ENCODE peak calls at places on chromosomes 5 and 9, in five cellular contexts. One of them, this sample, is unnamed.

GRCh38 chr5:1507457-1507856 is 16.3 kb downstream of the LPCAT1 start:
- DNase-seq in activated CD4-positive, CD25-positive, alpha-beta regulatory T cell: no peak
- DNase-seq in heart right ventricle: peak; percentile 5
- DNase-seq in aorta: peak; percentile 74
- DNase-seq in D341Med: no peak
- DNase-seq in this sample: no peak

GRCh38 chr5:74418709-74419108 is 221.8 kb downstream of the ENC1 start:
- DNase-seq in activated CD4-positive, CD25-positive, alpha-beta regulatory T cell: no peak
- DNase-seq in heart right ventricle: no peak
- DNase-seq in aorta: no peak
- DNase-seq in D341Med: no peak
- DNase-seq in this sample: no peak

GRCh38 chr5:116632890-116633289 is 58.3 kb upstream of the SEMA6A start:
- DNase-seq in activated CD4-positive, CD25-positive, alpha-beta regulatory T cell: no peak
- DNase-seq in heart right ventricle: no peak
- DNase-seq in aorta: no peak
- DNase-seq in D341Med: no peak
- DNase-seq in this sample: no peak

GRCh38 chr5:23419115-23419514 is 88.3 kb upstream of the PRDM9 start:
- DNase-seq in activated CD4-positive, CD25-positive, alpha-beta regulatory T cell: no peak
- DNase-seq in heart right ventricle: no peak
- DNase-seq in aorta: no peak
- DNase-seq in D341Med: no peak
- DNase-seq in this sample: no peak

GRCh38 chr9:130428096-130428665 is 16.6 kb upstream of the ASS1 start:
- DNase-seq in activated CD4-positive, CD25-positive, alpha-beta regulatory T cell: no peak
- DNase-seq in heart right ventricle: no peak
- DNase-seq in aorta: no peak
- DNase-seq in D341Med: no peak
- DNase-seq in this sample: no peak

GRCh38 chr5:65823174-65823573 is 101.2 kb downstream of the NLN start:
- DNase-seq in activated CD4-positive, CD25-positive, alpha-beta regulatory T cell: no peak
- DNase-seq in heart right ventricle: no peak
- DNase-seq in aorta: no peak
- DNase-seq in D341Med: no peak
- DNase-seq in this sample: no peak

GRCh38 chr5:11346336-11346735 is 557.9 kb downstream of the CTNND2 start:
- DNase-seq in activated CD4-positive, CD25-positive, alpha-beta regulatory T cell: no peak
- DNase-seq in heart right ventricle: no peak
- DNase-seq in aorta: no peak
- DNase-seq in D341Med: no peak
- DNase-seq in this sample: no peak

GRCh38 chr5:176527246-176528222 is 9.7 kb downstream of the RNF44 start:
- DNase-seq in activated CD4-positive, CD25-positive, alpha-beta regulatory T cell: no peak
- DNase-seq in heart right ventricle: no peak
- DNase-seq in aorta: no peak
- DNase-seq in D341Med: no peak
- DNase-seq in this sample: no peak

GRCh38 chr5:170312666-170313065 is 15.1 kb upstream of the LCP2 start:
- DNase-seq in activated CD4-positive, CD25-positive, alpha-beta regulatory T cell: no peak
- DNase-seq in heart right ventricle: no peak
- DNase-seq in aorta: no peak
- DNase-seq in D341Med: no peak
- DNase-seq in this sample: no peak

GRCh38 chr5:9546973-9547947 is 1.4 kb upstream of the SEMA5A start:
- DNase-seq in activated CD4-positive, CD25-positive, alpha-beta regulatory T cell: no peak
- DNase-seq in heart right ventricle: peak; percentile 30
- DNase-seq in aorta: peak; percentile 80
- DNase-seq in D341Med: no peak
- DNase-seq in this sample: no peak

This sample was measured in activated gamma-delta T cell.